ENCODE peak calls at places on chromosomes 2 and 18, in six cellular contexts. D is Peyer's patch, U is brain microvascular endothelial cell, H is lower lobe of right lung, F is cardiac muscle cell, A is foreskin fibroblast. X is an unnamed sample.

GRCh38 chr2:79771530-79771929 is 258.7 kb downstream of the CTNNA2 start:
- DNase-seq in D (no peak), F (no peak), A (no peak), U (no peak), H (no peak), X (no peak)

GRCh38 chr2:85958731-85959130 is 69.9 kb upstream of the ST3GAL5 start:
- DNase-seq in H (no peak), F (no peak), A (no peak), D (no peak), U (no peak), X (no peak)

GRCh38 chr18:3262234-3263171 is 570 bp downstream of the MYL12B start:
- DNase-seq in H (no peak), A (no peak), F (peak), U (no peak), D (no peak), X (no peak)

GRCh38 chr2:193963472-193964119 is 1693.4 kb upstream of the SLC39A10 start:
- DNase-seq in D (no peak), A (peak), F (peak), U (peak), H (no peak), X (peak)

GRCh38 chr2:134917958-134918517 is 584 bp upstream of the CCNT2 start:
- DNase-seq in A (no peak), H (no peak), F (no peak), D (peak), U (no peak), X (no peak)

GRCh38 chr2:113124181-113124961 is 3.0 kb upstream of the IL1RN start:
- DNase-seq in H (no peak), A (peak), D (no peak), F (peak), U (peak), X (no peak)

GRCh38 chr18:10851824-10852225 is 297.5 kb downstream of the PIEZO2 start:
- DNase-seq in H (no peak), F (peak), A (peak), D (no peak), U (peak), X (no peak)

GRCh38 chr2:71157124-71157802 is 26.8 kb downstream of the MPHOSPH10 start:
- DNase-seq in U (peak), F (peak), H (peak), D (peak), A (no peak), X (peak)

GRCh38 chr2:144241801-144242200 is 278.1 kb downstream of the ZEB2 start:
- DNase-seq in U (no peak), D (no peak), H (no peak), F (no peak), A (no peak), X (no peak)

DNA sequence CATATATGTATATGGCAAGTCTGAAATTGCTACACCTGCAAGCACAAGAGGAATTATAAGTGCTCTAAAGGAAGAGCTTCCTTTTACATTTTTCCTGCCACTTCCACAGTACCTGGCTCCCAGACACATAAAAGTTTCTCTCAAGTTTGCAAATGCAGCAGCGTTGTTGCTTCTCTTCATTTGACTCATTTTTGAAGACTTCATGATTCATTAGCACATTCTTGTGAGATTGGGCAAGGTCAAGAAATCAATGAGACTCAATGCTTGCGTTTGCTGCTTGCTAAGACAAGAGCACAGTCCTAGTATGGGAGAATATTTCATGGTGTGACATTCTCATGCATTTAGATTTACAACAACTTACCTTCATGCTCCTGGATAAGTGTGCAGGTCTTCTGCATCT is 42.6 kb upstream of the PDCL3 start:
- DNase-seq in H (no peak), U (no peak), D (no peak), F (no peak), A (no peak), X (no peak)
- H3K4me3 ChIP-seq in H (no peak), U (no peak), D (no peak), F (no peak), A (no peak), X (no peak)

GRCh38 chr18:59971871-59972270 is 72.1 kb downstream of the PMAIP1 start:
- DNase-seq in H (no peak), F (no peak), A (no peak), D (no peak), U (no peak), X (no peak)
- H3K4me3 ChIP-seq in H (no peak), F (no peak), A (no peak), D (no peak), U (no peak), X (no peak)

DNA sequence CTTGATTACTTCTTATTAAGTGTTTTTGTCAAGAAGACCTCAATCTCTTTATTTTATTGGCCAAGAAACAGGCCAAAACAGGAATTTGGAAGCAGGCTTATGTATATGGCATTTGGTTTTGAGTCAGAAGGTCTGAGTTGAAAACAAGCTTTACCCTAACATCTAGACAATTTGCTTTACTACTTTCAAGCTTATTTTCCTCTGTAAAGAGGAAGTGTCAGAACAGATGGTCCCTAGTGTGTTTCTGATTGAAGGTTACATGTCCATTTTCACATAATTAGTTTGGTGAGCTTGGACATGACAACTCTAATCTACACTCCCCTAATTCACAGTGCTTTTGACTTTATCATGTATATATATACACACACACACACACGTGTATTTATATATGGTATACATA is 19.9 kb upstream of the MAP4K4 start:
- DNase-seq in F (no peak), U (no peak), D (no peak), A (no peak), H (no peak), X (no peak)
- H3K4me3 ChIP-seq in F (no peak), U (no peak), D (no peak), A (no peak), H (no peak), X (no peak)

GRCh38 chr2:172928754-172929153 is 146.9 kb upstream of the MAP3K20 start:
- DNase-seq in F (peak), D (no peak), H (no peak), U (peak), A (peak), X (no peak)
- H3K4me3 ChIP-seq in F (no peak), D (no peak), H (peak), U (no peak), A (no peak), X (no peak)

GRCh38 chr2:121532347-121532766 is 1.7 kb downstream of the RNU4ATAC start:
- DNase-seq in U (peak), H (no peak), D (no peak), F (peak), A (peak), X (no peak)
- H3K4me3 ChIP-seq in U (no peak), H (no peak), D (no peak), F (no peak), A (no peak), X (no peak)

GRCh38 chr2:226483745-226484619 is 315.6 kb downstream of the IRS1 start:
- DNase-seq in D (no peak), H (no peak), U (peak), A (no peak), F (peak), X (no peak)
- H3K4me3 ChIP-seq in D (no peak), H (no peak), U (no peak), A (peak), F (no peak), X (no peak)

GRCh38 chr2:20992201-20992711 is 51.6 kb downstream of the APOB start:
- DNase-seq in H (no peak), A (peak), D (no peak), F (peak), U (peak), X (peak)

GRCh38 chr2:20988906-20989305 is 55.0 kb downstream of the APOB start:
- DNase-seq in U (no peak), F (no peak), D (no peak), H (no peak), A (no peak), X (no peak)

GRCh38 chr2:20989404-20989803 is 54.5 kb downstream of the APOB start:
- DNase-seq in U (no peak), D (no peak), F (no peak), A (no peak), H (no peak), X (no peak)

GRCh38 chr2:20990446-20990988 is 53.4 kb downstream of the APOB start:
- DNase-seq in F (no peak), D (no peak), A (no peak), U (no peak), H (no peak), X (no peak)

GRCh38 chr2:20991031-20991430 is 52.8 kb downstream of the APOB start:
- DNase-seq in A (no peak), F (no peak), D (no peak), U (no peak), H (no peak), X (no peak)
- H3K4me3 ChIP-seq in A (no peak), F (no peak), D (no peak), U (no peak), H (no peak), X (no peak)

X was measured in BE2C.